ENCODE peak calls at places on chromosomes 7 and 10, in ten cellular contexts. N is effector memory CD8-positive, alpha-beta T cell; J is NCI-H1694; R is right atrium auricular region; H is SHP77 treated with DMSO at 0.1 percent for 48 hours; K is D721Med; L is coronary artery; X is stimulated activated naive CD4-positive, alpha-beta T cell; O is T-helper 2 cell; W is kidney glomerular epithelial cell. B is an unnamed sample.

GRCh38 chr7:28629216-28629848 is 217.0 kb downstream of the CREB5 start:
- DNase-seq in H (no peak), L (no peak), O (no peak), J (no peak), R (no peak), N (no peak), X (no peak), K (no peak), W (no peak), B (no peak)

GRCh38 chr10:83432296-83433045 is 706.8 kb upstream of the GHITM start:
- DNase-seq in K (no peak), O (no peak), X (no peak), W (peak), N (no peak), R (no peak), H (no peak), J (no peak), L (no peak), B (no peak)

GRCh38 chr10:110456046-110456445 is 41.7 kb upstream of the DUSP5 start:
- DNase-seq in N (no peak), H (no peak), L (peak), J (no peak), W (no peak), O (no peak), X (no peak), R (no peak), K (no peak), B (no peak)

GRCh38 chr7:115015619-115016018 is 93.7 kb downstream of the MDFIC start:
- DNase-seq in J (no peak), O (no peak), H (no peak), N (no peak), K (no peak), R (no peak), L (no peak), W (peak), X (no peak), B (no peak)

GRCh38 chr10:69449841-69450240 is 1.4 kb upstream of the TSPAN15 start:
- DNase-seq in R (peak), X (peak), N (peak), W (no peak), O (peak), H (peak), L (no peak), J (peak), K (no peak), B (peak)

GRCh38 chr10:86553639-86554038 is 32.0 kb upstream of the WAPL start:
- DNase-seq in R (no peak), L (no peak), X (no peak), H (no peak), J (no peak), W (no peak), K (no peak), O (no peak), N (no peak), B (no peak)

GRCh38 chr10:43931308-43931930 is 282.7 kb upstream of the ZNF32 start:
- DNase-seq in X (no peak), O (no peak), W (peak), L (no peak), R (no peak), K (no peak), N (no peak), H (no peak), J (no peak), B (no peak)

GRCh38 chr10:23362879-23363787 is 18.5 kb upstream of the C10orf67 start:
- DNase-seq in W (no peak), R (no peak), O (peak), N (no peak), K (no peak), J (no peak), H (no peak), X (peak), L (no peak), B (peak)

GRCh38 chr7:49773082-49773938 is at the start of gene VWC2:
- DNase-seq in W (no peak), L (no peak), J (no peak), O (no peak), K (no peak), H (no peak), R (no peak), N (no peak), X (no peak), B (no peak)

GRCh38 chr7:138645284-138645683 is 55.9 kb downstream of the SVOPL start:
- DNase-seq in R (no peak), W (no peak), J (no peak), K (no peak), N (no peak), O (no peak), X (no peak), L (no peak), H (no peak), B (no peak)

GRCh38 chr7:158680754-158681153 is 23.9 kb downstream of the NCAPG2 start:
- DNase-seq in N (no peak), K (no peak), L (no peak), W (no peak), X (no peak), J (no peak), H (no peak), O (no peak), R (no peak), B (no peak)

GRCh38 chr10:118342638-118343020 is 505 bp upstream of the FAM204A start:
- DNase-seq in X (no peak), K (no peak), L (no peak), O (no peak), H (no peak), N (no peak), R (no peak), W (no peak), J (no peak), B (no peak)

GRCh38 chr7:134781171-134781570 is 1.7 kb downstream of the CALD1 start:
- DNase-seq in X (no peak), K (no peak), W (no peak), R (no peak), O (no peak), N (no peak), L (no peak), H (no peak), J (no peak), B (no peak)

GRCh38 chr10:77120012-77120411 is 517.6 kb downstream of the KCNMA1 start:
- DNase-seq in L (no peak), O (no peak), R (no peak), W (no peak), J (no peak), K (no peak), X (no peak), N (no peak), H (no peak), B (no peak)

GRCh38 chr7:149440222-149440621 is 20.6 kb downstream of the ZNF777 start:
- DNase-seq in J (no peak), L (no peak), H (no peak), K (no peak), X (no peak), O (peak), W (no peak), N (no peak), R (no peak), B (no peak)

GRCh38 chr10:93437000-93437945 is 44.9 kb downstream of the MYOF start:
- DNase-seq in O (no peak), K (no peak), L (peak), J (no peak), R (peak), W (peak), N (no peak), X (no peak), H (no peak), B (no peak)

GRCh38 chr7:35725280-35725680 is 30.3 kb upstream of the HERPUD2 start:
- DNase-seq in H (no peak), L (no peak), O (peak), R (no peak), X (peak), N (peak), W (no peak), K (no peak), J (no peak), B (peak)

GRCh38 chr10:69650589-69651261 is 20.7 kb downstream of the FAM241B start:
- DNase-seq in W (no peak), J (no peak), X (no peak), K (no peak), L (no peak), R (no peak), O (peak), H (no peak), N (peak), B (no peak)

GRCh38 chr7:151716339-151716722 is 160.6 kb downstream of the PRKAG2 start:
- DNase-seq in N (no peak), R (no peak), J (no peak), K (no peak), X (no peak), W (no peak), L (no peak), H (no peak), O (no peak), B (no peak)

GRCh38 chr10:10515479-10516204 is 502.0 kb upstream of the CELF2 start:
- DNase-seq in N (no peak), K (no peak), O (no peak), R (no peak), W (no peak), X (no peak), L (no peak), H (no peak), J (no peak), B (no peak)

GRCh38 chr10:99374526-99374925 is 45.4 kb downstream of the CNNM1 start:
- DNase-seq in X (no peak), W (no peak), O (no peak), H (no peak), L (no peak), R (no peak), K (no peak), J (no peak), N (no peak), B (no peak)

GRCh38 chr7:155374276-155375252 is 76.9 kb downstream of the INSIG1 start:
- DNase-seq in X (no peak), K (no peak), J (no peak), W (no peak), R (no peak), N (no peak), L (no peak), O (peak), H (no peak), B (no peak)